ENCODE peak calls at places on chromosomes 1 and 21, in four cellular contexts. A, L, K and D are unnamed samples.

GRCh38 chr1:181250038-181250437 is 161.5 kb downstream of the IER5 start:
- DNase-seq in A (no peak), L (no peak), K (no peak), D (no peak)

GRCh38 chr1:207840380-207840779 is 70.5 kb downstream of the CD34 start:
- DNase-seq in A (no peak), L (no peak), K (no peak), D (no peak)

GRCh38 chr1:191709215-191709614 is 449.0 kb upstream of the RGS18 start:
- DNase-seq in A (no peak), L (no peak), K (no peak), D (no peak)

GRCh38 chr1:18714404-18715175 is 83.9 kb downstream of the PAX7 start:
- DNase-seq in A (no peak), L (no peak), K (no peak), D (no peak)

GRCh38 chr21:36806103-36806502 is 107.2 kb downstream of the SIM2 start:
- DNase-seq in A (no peak), L (no peak), K (no peak), D (no peak)

GRCh38 chr1:225437710-225438437 is 10.0 kb upstream of the LBR start:
- DNase-seq in A (no peak), L (peak), K (peak), D (no peak)

GRCh38 chr21:34875830-34876229 is 173.3 kb downstream of the RUNX1 start:
- DNase-seq in A (no peak), L (no peak), K (no peak), D (no peak)

GRCh38 chr1:204556458-204557052 is 40.3 kb downstream of the MDM4 start:
- DNase-seq in A (no peak), L (no peak), K (no peak), D (no peak)

GRCh38 chr1:8090241-8090702 is 64.2 kb upstream of the ERRFI1 start:
- DNase-seq in A (no peak), L (no peak), K (no peak), D (no peak)

DNA sequence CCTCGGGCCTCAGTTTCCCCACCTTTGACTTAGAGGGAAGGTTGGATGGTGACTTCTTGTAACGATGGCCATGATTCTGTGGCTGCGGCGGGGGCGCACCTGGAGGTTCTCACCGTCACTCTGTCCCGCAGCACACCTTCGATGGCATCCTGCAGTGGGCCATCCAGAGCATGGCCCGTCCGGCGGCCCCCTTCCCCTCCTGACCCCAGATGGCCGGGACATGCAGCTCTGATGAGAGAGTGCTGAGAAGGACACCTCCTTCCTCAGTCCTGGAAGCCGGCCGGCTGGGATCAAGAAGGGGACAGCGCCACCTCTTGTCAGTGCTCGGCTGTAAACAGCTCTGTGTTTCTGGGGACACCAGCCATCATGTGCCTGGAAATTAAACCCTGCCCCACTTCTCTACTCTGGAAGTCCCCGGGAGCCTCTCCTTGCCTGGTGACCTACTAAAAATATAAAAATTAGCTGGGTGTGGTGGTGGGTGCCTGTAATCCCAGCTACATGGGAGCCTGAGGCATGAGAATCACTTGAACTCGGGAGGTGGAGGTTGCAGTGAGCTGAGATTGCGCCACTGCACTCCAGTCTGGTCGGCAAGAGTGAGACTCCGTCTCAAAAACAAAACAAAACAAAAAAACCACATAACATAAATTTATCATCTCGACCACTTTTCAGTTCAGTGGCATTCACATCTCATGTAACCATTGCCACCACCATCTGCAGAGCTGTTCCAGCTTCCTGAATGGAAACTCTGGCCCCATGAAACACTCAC is 2.1 kb upstream of the PFKL start:
- DNase-seq in A (peak), L (peak), K (peak), D (peak)
- TF ChIP-seq POLR2AphosphoS5 in A (peak), L (no peak), K (no peak), D (no peak)

GRCh38 chr21:45308211-45309068 is 20.7 kb upstream of the POFUT2 start:
- DNase-seq in A (peak), L (no peak), K (peak), D (no peak)
- TF ChIP-seq POLR2AphosphoS5 in A (no peak), L (no peak), K (no peak), D (no peak)

GRCh38 chr1:118322369-118322768 is 137.3 kb upstream of the SPAG17 start:
- DNase-seq in A (no peak), L (no peak), K (no peak), D (no peak)

DNA sequence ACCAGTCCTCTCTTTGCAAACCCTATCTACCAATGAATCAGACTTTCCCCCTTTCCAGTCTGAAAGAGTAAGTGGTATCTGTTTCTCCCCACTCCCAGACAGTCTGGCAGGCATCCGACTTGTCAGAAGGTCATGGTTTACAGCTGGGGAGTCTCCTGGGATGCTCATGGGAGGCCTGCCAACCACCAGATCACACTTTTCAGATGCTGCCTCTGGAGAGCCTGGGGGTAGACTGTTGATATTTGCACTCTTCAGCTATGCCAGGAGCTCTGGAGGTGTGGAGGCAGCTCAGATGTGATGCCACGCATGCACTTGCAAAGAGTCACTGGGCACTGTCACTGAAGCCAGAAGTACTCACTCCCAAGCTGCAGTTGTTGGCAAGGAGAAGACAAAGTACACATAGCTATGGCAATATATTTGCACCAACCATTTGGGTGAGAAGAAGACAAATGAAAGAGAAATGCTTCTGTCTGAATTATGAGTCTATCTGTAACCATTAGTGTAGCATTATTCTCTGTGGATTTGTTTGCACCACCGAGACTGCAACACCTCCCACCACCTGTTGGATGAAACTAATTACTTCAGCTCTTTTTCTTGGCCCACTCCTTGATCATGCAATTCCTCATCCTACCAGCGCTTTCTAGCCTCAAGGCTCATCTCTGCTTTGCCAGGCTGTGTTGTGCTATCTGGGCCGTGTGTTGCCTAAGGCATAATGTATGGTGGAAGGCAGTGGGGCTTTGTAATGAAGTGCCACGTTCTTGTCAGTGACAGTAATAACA is 133.0 kb upstream of the SPAG17 start:
- DNase-seq in A (no peak), L (no peak), K (no peak), D (no peak)
- TF ChIP-seq POLR2AphosphoS5 in A (no peak), L (no peak), K (no peak), D (no peak)

DNA sequence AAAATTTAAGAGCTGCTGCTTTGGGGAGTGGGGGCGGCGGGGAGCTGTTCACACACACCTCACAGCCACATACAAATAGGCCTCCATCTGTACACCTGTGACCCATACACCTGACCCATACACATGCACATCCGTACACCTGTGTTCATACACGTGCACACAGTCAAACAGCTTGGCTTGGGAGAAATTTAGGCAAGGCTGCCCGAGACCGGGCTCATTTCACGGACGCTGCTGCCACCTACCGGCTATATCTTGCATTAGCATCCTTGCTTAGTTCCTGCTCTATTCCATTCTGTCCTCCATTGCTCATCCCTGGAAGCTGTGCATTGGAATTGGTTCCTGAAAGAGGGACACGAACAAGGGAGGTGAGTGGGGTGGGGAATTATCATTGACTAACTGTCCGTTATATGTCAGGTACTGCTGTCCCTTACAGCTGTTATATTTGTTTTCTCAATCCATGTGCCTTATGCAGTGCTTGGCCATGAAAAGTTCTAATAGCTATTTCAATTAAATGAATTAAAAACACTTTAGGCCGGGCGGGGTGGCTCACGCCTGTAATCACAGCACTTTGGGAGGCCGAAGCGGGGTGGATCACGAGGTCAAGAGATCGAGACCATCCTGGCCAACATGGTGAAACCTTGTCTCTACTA is 37.1 kb upstream of the EPB41 start:
- DNase-seq in A (peak), L (peak), K (peak), D (peak)
- TF ChIP-seq POLR2AphosphoS5 in A (no peak), L (no peak), K (no peak), D (peak)

DNA sequence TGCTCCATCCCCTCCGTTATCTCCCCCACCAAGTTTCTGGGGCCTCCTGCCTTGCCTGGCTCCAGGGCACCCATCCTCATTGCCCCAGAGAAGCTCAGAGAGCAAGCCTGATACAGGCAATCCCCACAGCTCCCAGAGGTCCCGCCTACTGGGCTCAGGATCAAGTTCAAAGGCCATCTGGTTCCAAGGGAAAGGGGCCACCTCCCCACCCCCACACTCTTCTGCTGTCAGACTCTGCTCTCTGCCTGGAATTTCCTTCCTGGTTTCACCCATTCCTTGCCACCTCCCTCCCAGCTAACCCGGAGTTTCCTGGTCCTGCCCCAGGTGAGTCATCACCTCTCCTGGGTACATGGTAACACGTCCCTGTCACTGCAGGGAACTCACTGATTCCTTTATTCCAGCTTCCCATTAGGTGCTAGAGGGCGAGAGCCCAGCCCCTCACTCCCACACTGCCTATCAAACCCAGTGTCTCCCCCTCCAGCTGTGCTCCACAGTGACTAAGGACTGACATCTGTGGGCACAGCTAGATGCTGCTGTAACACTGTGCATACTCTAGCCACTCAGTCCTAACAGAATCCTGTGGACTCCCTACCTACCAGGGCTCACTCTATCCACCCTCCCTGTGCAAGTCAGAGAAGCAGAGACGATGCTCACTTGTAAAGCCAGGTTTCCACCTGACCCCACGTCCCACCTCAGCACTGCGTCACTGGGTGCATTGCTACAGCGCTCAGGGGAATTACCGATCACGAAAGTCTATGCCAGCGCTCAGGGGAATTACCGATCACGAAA is 21.8 kb downstream of the RSPH1 start:
- DNase-seq in A (no peak), L (peak), K (no peak), D (peak)
- TF ChIP-seq POLR2AphosphoS5 in A (no peak), L (peak), K (no peak), D (peak)

DNA sequence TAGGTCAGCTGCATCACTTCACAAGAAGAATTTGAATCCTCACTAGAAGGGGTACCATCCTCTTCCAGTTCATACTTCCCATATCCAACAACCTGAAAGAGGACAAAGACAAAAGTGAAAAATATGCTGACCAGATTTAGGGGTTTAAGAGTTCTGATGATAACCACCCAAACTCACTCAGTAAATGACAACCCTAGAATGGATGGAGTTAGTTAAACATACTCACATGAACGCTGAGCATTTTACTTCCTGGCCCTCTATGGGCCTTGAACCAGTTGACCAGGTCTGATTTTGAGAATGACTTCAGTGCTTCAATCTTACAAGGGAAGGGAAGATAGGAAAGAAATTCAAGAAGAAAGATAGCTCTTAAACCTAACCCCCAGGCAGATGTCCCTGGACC is 89.2 kb downstream of the NRDC start:
- DNase-seq in A (no peak), L (no peak), K (no peak), D (no peak)
- TF ChIP-seq POLR2AphosphoS5 in A (no peak), L (no peak), K (no peak), D (no peak)

GRCh38 chr1:115138973-115139372 is 49.7 kb upstream of the TSPAN2 start:
- DNase-seq in A (peak), L (peak), K (peak), D (peak)
- TF ChIP-seq POLR2AphosphoS5 in A (peak), L (peak), K (peak), D (peak)

GRCh38 chr1:218164111-218164929 is 120.8 kb upstream of the RRP15 start:
- DNase-seq in A (peak), L (peak), K (no peak), D (no peak)
- TF ChIP-seq POLR2AphosphoS5 in A (no peak), L (no peak), K (peak), D (no peak)